ENCODE peak calls at places on chromosomes 6 and 20, in five cellular contexts. W, G, A, S and D are unnamed samples. For H3K9me3, the result is how much of the 10 kb centered on the place peaks cover.

GRCh38 chr6:10720229-10720959 is 2.5 kb upstream of the TMEM14C start:
- DNase-seq in S (no peak), A (no peak), W (peak), G (peak), D (peak)

GRCh38 chr20:43749734-43750294 is 23.0 kb upstream of the GTSF1L start:
- DNase-seq in G (peak), A (peak), W (no peak), S (peak), D (peak)

GRCh38 chr6:20205722-20206154 is 6.5 kb downstream of the MBOAT1 start:
- DNase-seq in G (no peak), A (no peak), S (no peak), W (no peak), D (no peak)

GRCh38 chr6:144219056-144219685 is 66.0 kb upstream of the UTRN start:
- DNase-seq in G (no peak), S (no peak), A (peak), W (peak), D (peak)

GRCh38 chr6:51552400-51552799 is 535.0 kb downstream of the PKHD1 start:
- DNase-seq in G (no peak), S (no peak), A (no peak), W (no peak), D (no peak)

GRCh38 chr6:142872376-142872775 is 72.6 kb downstream of the HIVEP2 start:
- DNase-seq in A (no peak), W (peak), G (no peak), S (no peak), D (no peak)

GRCh38 chr6:124027392-124027791 is 223.7 kb downstream of the NKAIN2 start:
- DNase-seq in G (no peak), S (no peak), A (no peak), W (no peak), D (no peak)

GRCh38 chr20:56430471-56430870 is 18.4 kb downstream of the CASS4 start:
- DNase-seq in S (no peak), A (no peak), G (no peak), W (no peak), D (no peak)

GRCh38 chr6:2157441-2158127 is 87.8 kb downstream of the GMDS start:
- DNase-seq in G (no peak), W (peak), S (no peak), A (no peak), D (peak)

GRCh38 chr6:155186052-155186658 is 77.7 kb upstream of the CLDN20 start:
- DNase-seq in G (no peak), S (no peak), A (no peak), W (peak), D (no peak)

GRCh38 chr6:13485303-13485702 is 2.1 kb downstream of the GFOD1 start:
- DNase-seq in W (no peak), S (no peak), A (no peak), G (no peak), D (no peak)

GRCh38 chr6:108145639-108146038 is 20.2 kb upstream of the NR2E1 start:
- DNase-seq in A (no peak), S (no peak), G (no peak), W (no peak), D (no peak)

GRCh38 chr6:48486876-48487275 is 375.9 kb upstream of the PTCHD4 start:
- DNase-seq in W (no peak), S (no peak), A (no peak), G (no peak), D (no peak)

GRCh38 chr6:2843138-2843740 is 1.6 kb upstream of the SERPINB1 start:
- DNase-seq in G (peak), W (peak), S (no peak), A (no peak), D (no peak)

GRCh38 chr6:84738996-84739865 is 25.2 kb downstream of the TBX18 start:
- DNase-seq in A (no peak), G (no peak), S (no peak), W (no peak), D (no peak)

GRCh38 chr6:84772428-84773132 is 8.2 kb upstream of the TBX18 start:
- DNase-seq in S (no peak), G (no peak), W (no peak), A (no peak), D (no peak)

GRCh38 chr6:7803219-7803618 is 77.3 kb downstream of the BMP6 start:
- DNase-seq in S (no peak), W (no peak), G (no peak), A (no peak), D (no peak)

GRCh38 chr20:57928181-57928967 is 218.6 kb upstream of the PMEPA1 start:
- DNase-seq in A (no peak), S (no peak), W (peak), G (no peak), D (no peak)

GRCh38 chr6:125846292-125847024 is 55.7 kb downstream of the NCOA7 start:
- DNase-seq in S (no peak), W (no peak), A (no peak), G (no peak), D (no peak)

GRCh38 chr20:37119356-37120036 is 23.7 kb upstream of the RBL1 start:
- DNase-seq in S (no peak), G (no peak), A (no peak), W (no peak), D (no peak)

GRCh38 chr6:57021086-57021720 is 25.3 kb upstream of the KIAA1586 start:
- DNase-seq in S (no peak), G (no peak), A (peak), W (peak), D (peak)

GRCh38 chr20:48294196-48294595 is 508.9 kb upstream of the SULF2 start:
- DNase-seq in W (peak), S (no peak), A (no peak), G (no peak), D (no peak)

GRCh38 chr6:94367316-94367715 is 948.0 kb upstream of the EPHA7 start:
- DNase-seq in S (no peak), G (no peak), A (no peak), W (no peak), D (no peak)

GRCh38 chr6:129749749-129750120 is 39.8 kb upstream of the ARHGAP18 start:
- DNase-seq in G (peak), A (no peak), W (peak), S (no peak), D (no peak)

GRCh38 chr6:169898788-169899480 is 147.5 kb downstream of the ERMARD start:
- DNase-seq in W (no peak), S (no peak), A (no peak), G (no peak), D (no peak)

GRCh38 chr6:4017847-4018193 is 61.1 kb downstream of the FAM217A start:
- DNase-seq in S (no peak), A (peak), W (peak), G (no peak), D (no peak)

GRCh38 chr6:28770732-28771131 is 153.1 kb downstream of the TRIM27 start:
- DNase-seq in G (no peak), S (no peak), A (no peak), W (no peak), D (no peak)

GRCh38 chr6:28774292-28775051 is 149.3 kb downstream of the TRIM27 start:
- DNase-seq in S (no peak), W (no peak), G (no peak), A (no peak), D (no peak)

GRCh38 chr6:28775052-28775376 is 148.8 kb downstream of the TRIM27 start:
- DNase-seq in W (no peak), G (no peak), S (no peak), A (no peak), D (no peak)

GRCh38 chr6:28771401-28772267 is 152.2 kb downstream of the TRIM27 start:
- DNase-seq in A (peak), S (no peak), G (no peak), W (no peak), D (no peak)

DNA sequence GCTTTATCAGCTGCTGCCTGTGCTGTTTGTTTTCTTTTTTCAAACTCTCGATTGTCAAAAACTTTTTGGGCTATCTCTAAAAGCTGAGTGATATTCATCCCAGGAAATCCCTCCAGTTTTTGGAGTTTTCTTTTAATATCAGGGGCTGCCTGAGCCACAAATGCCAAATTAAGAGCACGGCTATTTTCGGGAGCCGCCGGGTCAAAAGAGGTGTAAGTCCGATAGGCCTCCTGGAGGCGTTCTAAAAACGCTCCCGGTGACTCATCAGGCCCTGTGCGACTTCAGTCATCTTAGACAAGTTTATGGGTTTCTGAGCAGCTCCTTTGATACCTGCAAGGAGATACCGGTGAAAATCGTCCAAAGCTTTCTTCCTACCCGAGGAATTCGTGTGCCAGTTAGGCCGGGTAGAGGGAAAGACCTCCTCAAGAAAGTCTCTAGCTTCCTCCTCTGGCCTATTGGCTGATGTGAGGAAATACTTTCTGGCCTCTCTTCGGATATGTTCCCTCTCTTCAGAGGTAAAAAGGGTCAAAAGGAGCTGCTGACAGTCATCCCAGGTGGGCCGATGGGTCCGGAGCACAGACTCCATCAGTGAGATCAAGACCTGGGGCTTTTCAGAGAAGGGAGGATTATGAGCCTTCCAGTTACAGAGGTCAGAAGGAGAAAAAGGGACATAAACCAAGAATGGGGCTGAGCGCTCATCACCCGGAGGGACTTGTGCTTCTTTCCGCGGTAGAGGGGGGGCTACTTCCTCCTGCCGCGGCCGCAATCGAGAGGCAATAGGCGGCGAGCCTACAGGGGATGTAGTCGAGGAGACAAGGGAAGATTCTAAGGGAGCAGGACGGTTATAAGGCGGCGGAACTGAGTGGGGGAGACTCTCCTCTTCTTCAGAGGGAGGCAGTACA is 151.1 kb downstream of the TRIM27 start:
- DNase-seq in A (no peak), S (no peak), G (no peak), W (no peak), D (no peak)
- H3K9me3 ChIP-seq in A (under half), S (under half), G (under half), W (under half), D (under half)

GRCh38 chr6:22878706-22879105 is 309.3 kb downstream of the HDGFL1 start:
- DNase-seq in W (peak), S (no peak), A (no peak), G (no peak), D (no peak)
- H3K9me3 ChIP-seq in W (under half), S (under half), A (under half), G (under half), D (under half)

GRCh38 chr6:140130074-140130473 is 755.6 kb upstream of the CITED2 start:
- DNase-seq in S (no peak), G (no peak), A (no peak), W (no peak), D (no peak)

GRCh38 chr6:140138311-140138994 is 764.0 kb upstream of the CITED2 start:
- DNase-seq in G (no peak), A (peak), W (no peak), S (no peak), D (no peak)

GRCh38 chr6:140134224-140134623 is 759.8 kb upstream of the CITED2 start:
- DNase-seq in W (no peak), S (no peak), A (no peak), G (no peak), D (no peak)
- H3K9me3 ChIP-seq in W (under half), S (under half), A (under half), G (under half), D (under half)

GRCh38 chr6:31796993-31797385 is 1.4 kb upstream of the VARS1 start:
- DNase-seq in S (no peak), W (no peak), A (no peak), G (no peak), D (no peak)

GRCh38 chr6:31797607-31798006 is 2.1 kb upstream of the VARS1 start:
- DNase-seq in A (no peak), S (no peak), G (no peak), W (no peak), D (peak)

GRCh38 chr6:31794866-31795615 is 511 bp downstream of the VARS1 start:
- DNase-seq in G (no peak), S (no peak), W (no peak), A (peak), D (no peak)

GRCh38 chr6:31794294-31794865 is 1.2 kb downstream of the VARS1 start:
- DNase-seq in S (no peak), W (no peak), G (no peak), A (no peak), D (peak)

DNA sequence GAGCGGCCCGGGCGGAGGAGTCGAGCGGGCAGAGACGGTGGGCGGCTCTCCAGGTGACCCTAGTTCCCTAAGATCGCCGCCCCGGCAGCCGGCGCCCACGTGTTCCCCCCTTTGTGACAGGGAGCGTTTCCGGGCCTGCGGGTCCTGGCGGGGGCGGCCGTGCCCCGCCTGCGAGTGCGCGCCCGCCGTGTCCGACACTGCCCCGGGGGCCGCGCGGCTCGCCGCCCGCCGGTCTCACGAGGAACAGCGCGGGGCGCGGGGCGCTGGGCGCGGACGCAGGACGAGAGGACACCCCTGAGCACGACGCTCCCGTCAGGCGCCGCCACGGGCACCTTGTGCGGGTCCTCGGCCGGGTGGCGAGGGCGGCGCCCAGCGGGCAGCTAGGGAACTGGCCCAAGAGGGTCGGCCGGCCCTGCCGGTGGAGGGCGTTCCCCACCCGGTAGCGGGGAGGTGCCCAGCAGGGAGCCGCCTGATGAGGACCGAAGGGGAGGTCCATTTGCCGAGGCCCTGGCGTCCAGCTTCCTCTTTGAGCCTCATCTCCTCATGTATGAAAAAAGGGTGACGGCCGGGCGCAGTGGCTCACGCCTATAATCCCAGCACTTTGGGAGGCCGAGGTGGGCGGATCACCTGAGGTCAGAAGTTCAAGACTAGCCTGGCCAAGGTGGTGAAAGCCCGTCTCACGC is at the start of gene VARS1:
- DNase-seq in G (peak), W (peak), S (peak), A (peak), D (peak)
- H3K9me3 ChIP-seq in G (under half), W (under half), S (under half), A (under half), D (under half)

GRCh38 chr6:67887747-67888545 is 747.1 kb upstream of the ADGRB3 start:
- DNase-seq in W (no peak), A (no peak), S (no peak), G (no peak), D (no peak)
- H3K9me3 ChIP-seq in W (under half), A (under half), S (under half), G (under half), D (under half)

GRCh38 chr6:27239258-27239657 is 8.2 kb upstream of the PRSS16 start:
- DNase-seq in A (no peak), S (no peak), W (no peak), G (no peak), D (no peak)
- H3K9me3 ChIP-seq in A (under half), S (under half), W (under half), G (under half), D (under half)

GRCh38 chr20:29687438-29687837 is 1570.0 kb upstream of the DEFB115 start:
- DNase-seq in A (no peak), G (no peak), W (no peak), S (peak), D (no peak)

GRCh38 chr20:29689411-29690225 is 1567.8 kb upstream of the DEFB115 start:
- DNase-seq in A (no peak), G (peak), W (no peak), S (peak), D (no peak)

GRCh38 chr20:29690274-29690673 is 1567.2 kb upstream of the DEFB115 start:
- DNase-seq in G (no peak), A (no peak), W (no peak), S (peak), D (no peak)
- H3K9me3 ChIP-seq in G (under half), A (under half), W (under half), S (under half), D (under half)